ENCODE peak calls at places on chromosome 5, in seven cellular contexts. One of them, this sample, is unnamed.

GRCh38 chr5:82894754-82895153 is 182.4 kb downstream of the TMEM167A start:
- DNase-seq in neural progenitor cell: no peak
- DNase-seq in SK-N-SH: peak
- DNase-seq in GM23338: no peak
- DNase-seq in PC-3: no peak
- DNase-seq in HCT116: no peak
- DNase-seq in OCI-LY7: no peak
- DNase-seq in this sample: no peak

GRCh38 chr5:151063136-151063544 is 17.7 kb downstream of the TNIP1 start:
- DNase-seq in neural progenitor cell: no peak
- DNase-seq in SK-N-SH: no peak
- DNase-seq in GM23338: no peak
- DNase-seq in PC-3: peak
- DNase-seq in HCT116: no peak
- DNase-seq in OCI-LY7: no peak
- DNase-seq in this sample: no peak

GRCh38 chr5:92421937-92422336 is 1038.8 kb upstream of the ARRDC3 start:
- DNase-seq in neural progenitor cell: peak
- DNase-seq in SK-N-SH: no peak
- DNase-seq in GM23338: peak
- DNase-seq in PC-3: peak
- DNase-seq in HCT116: peak
- DNase-seq in OCI-LY7: peak
- DNase-seq in this sample: no peak

GRCh38 chr5:149175346-149176113 is 34.2 kb downstream of the ABLIM3 start:
- DNase-seq in neural progenitor cell: no peak
- DNase-seq in SK-N-SH: no peak
- DNase-seq in GM23338: no peak
- DNase-seq in PC-3: no peak
- DNase-seq in HCT116: no peak
- DNase-seq in OCI-LY7: no peak
- DNase-seq in this sample: no peak

GRCh38 chr5:122311400-122311887 is 593 bp upstream of the SNCAIP start:
- DNase-seq in neural progenitor cell: no peak
- DNase-seq in SK-N-SH: no peak
- DNase-seq in GM23338: peak
- DNase-seq in PC-3: no peak
- DNase-seq in HCT116: no peak
- DNase-seq in OCI-LY7: no peak
- DNase-seq in this sample: no peak

GRCh38 chr5:95850391-95850894 is 27.9 kb upstream of the GLRX start:
- DNase-seq in neural progenitor cell: no peak
- DNase-seq in SK-N-SH: no peak
- DNase-seq in GM23338: no peak
- DNase-seq in PC-3: no peak
- DNase-seq in HCT116: no peak
- DNase-seq in OCI-LY7: no peak
- DNase-seq in this sample: no peak

GRCh38 chr5:145588113-145588512 is 247.0 kb downstream of the PRELID2 start:
- DNase-seq in neural progenitor cell: no peak
- DNase-seq in SK-N-SH: no peak
- DNase-seq in GM23338: no peak
- DNase-seq in PC-3: no peak
- DNase-seq in HCT116: no peak
- DNase-seq in OCI-LY7: no peak
- DNase-seq in this sample: no peak

GRCh38 chr5:179131321-179131835 is 71.2 kb downstream of the ZNF354C start:
- DNase-seq in neural progenitor cell: no peak
- DNase-seq in SK-N-SH: no peak
- DNase-seq in GM23338: no peak
- DNase-seq in PC-3: no peak
- DNase-seq in HCT116: no peak
- DNase-seq in OCI-LY7: no peak
- DNase-seq in this sample: no peak

GRCh38 chr5:38167562-38167996 is 90.8 kb upstream of the EGFLAM start:
- DNase-seq in neural progenitor cell: no peak
- DNase-seq in SK-N-SH: no peak
- DNase-seq in GM23338: peak
- DNase-seq in PC-3: no peak
- DNase-seq in HCT116: no peak
- DNase-seq in OCI-LY7: no peak
- DNase-seq in this sample: no peak

GRCh38 chr5:127080001-127080478 is 6.7 kb upstream of the C5orf63 start:
- DNase-seq in neural progenitor cell: peak
- DNase-seq in SK-N-SH: no peak
- DNase-seq in GM23338: peak
- DNase-seq in PC-3: no peak
- DNase-seq in HCT116: no peak
- DNase-seq in OCI-LY7: no peak
- DNase-seq in this sample: no peak

GRCh38 chr5:5293029-5293428 is 129.4 kb upstream of the ICE1 start:
- DNase-seq in neural progenitor cell: no peak
- DNase-seq in SK-N-SH: no peak
- DNase-seq in GM23338: peak
- DNase-seq in PC-3: no peak
- DNase-seq in HCT116: no peak
- DNase-seq in OCI-LY7: no peak
- DNase-seq in this sample: no peak

GRCh38 chr5:114449836-114450515 is 88.1 kb downstream of the KCNN2 start:
- DNase-seq in neural progenitor cell: peak
- DNase-seq in SK-N-SH: peak
- DNase-seq in GM23338: peak
- DNase-seq in PC-3: peak
- DNase-seq in HCT116: peak
- DNase-seq in OCI-LY7: peak
- DNase-seq in this sample: peak

GRCh38 chr5:165405340-165405739 is 1899.9 kb downstream of the MAT2B start:
- DNase-seq in neural progenitor cell: no peak
- DNase-seq in SK-N-SH: no peak
- DNase-seq in GM23338: no peak
- DNase-seq in PC-3: no peak
- DNase-seq in HCT116: no peak
- DNase-seq in OCI-LY7: no peak
- DNase-seq in this sample: no peak

GRCh38 chr5:89582768-89583339 is 699.9 kb upstream of the MEF2C start:
- DNase-seq in neural progenitor cell: no peak
- DNase-seq in SK-N-SH: no peak
- DNase-seq in GM23338: no peak
- DNase-seq in PC-3: peak
- DNase-seq in HCT116: no peak
- DNase-seq in OCI-LY7: no peak
- DNase-seq in this sample: peak

GRCh38 chr5:53429706-53430105 is 50.7 kb upstream of the FST start:
- DNase-seq in neural progenitor cell: no peak
- DNase-seq in SK-N-SH: no peak
- DNase-seq in GM23338: no peak
- DNase-seq in PC-3: peak
- DNase-seq in HCT116: no peak
- DNase-seq in OCI-LY7: no peak
- DNase-seq in this sample: no peak

GRCh38 chr5:66324357-66324756 is 180.3 kb downstream of the SREK1 start:
- DNase-seq in neural progenitor cell: no peak
- DNase-seq in SK-N-SH: no peak
- DNase-seq in GM23338: no peak
- DNase-seq in PC-3: no peak
- DNase-seq in HCT116: no peak
- DNase-seq in OCI-LY7: no peak
- DNase-seq in this sample: no peak

GRCh38 chr5:149838881-149839739 is 105.5 kb downstream of the PDE6A start:
- DNase-seq in neural progenitor cell: no peak
- DNase-seq in SK-N-SH: no peak
- DNase-seq in GM23338: no peak
- DNase-seq in PC-3: peak
- DNase-seq in HCT116: peak
- DNase-seq in OCI-LY7: no peak
- DNase-seq in this sample: no peak

GRCh38 chr5:153880094-153880493 is 158.6 kb downstream of the FAM114A2 start:
- DNase-seq in neural progenitor cell: no peak
- DNase-seq in SK-N-SH: no peak
- DNase-seq in GM23338: no peak
- DNase-seq in PC-3: no peak
- DNase-seq in HCT116: no peak
- DNase-seq in OCI-LY7: no peak
- DNase-seq in this sample: no peak

GRCh38 chr5:134139377-134139851 is 24.9 kb downstream of the TCF7 start:
- DNase-seq in neural progenitor cell: no peak
- DNase-seq in SK-N-SH: no peak
- DNase-seq in GM23338: no peak
- DNase-seq in PC-3: no peak
- DNase-seq in HCT116: no peak
- DNase-seq in OCI-LY7: no peak
- DNase-seq in this sample: no peak

GRCh38 chr5:76791461-76791860 is 27.4 kb upstream of the F2RL1 start:
- DNase-seq in neural progenitor cell: no peak
- DNase-seq in SK-N-SH: no peak
- DNase-seq in GM23338: no peak
- DNase-seq in PC-3: no peak
- DNase-seq in HCT116: no peak
- DNase-seq in OCI-LY7: no peak
- DNase-seq in this sample: no peak

GRCh38 chr5:35990524-35990923 is 666 bp downstream of the UGT3A1 start:
- DNase-seq in neural progenitor cell: peak
- DNase-seq in SK-N-SH: no peak
- DNase-seq in GM23338: peak
- DNase-seq in PC-3: no peak
- DNase-seq in HCT116: no peak
- DNase-seq in OCI-LY7: no peak
- DNase-seq in this sample: no peak

GRCh38 chr5:176732306-176732705 is 78.1 kb upstream of the UNC5A start:
- DNase-seq in neural progenitor cell: no peak
- DNase-seq in SK-N-SH: no peak
- DNase-seq in GM23338: no peak
- DNase-seq in PC-3: no peak
- DNase-seq in HCT116: no peak
- DNase-seq in OCI-LY7: no peak
- DNase-seq in this sample: no peak
- TF ChIP-seq CTCF in neural progenitor cell: no peak
- TF ChIP-seq CTCF in SK-N-SH: no peak
- TF ChIP-seq CTCF in GM23338: no peak
- TF ChIP-seq CTCF in PC-3: no peak
- TF ChIP-seq CTCF in HCT116: no peak
- TF ChIP-seq CTCF in OCI-LY7: no peak
- TF ChIP-seq CTCF in this sample: no peak

DNA sequence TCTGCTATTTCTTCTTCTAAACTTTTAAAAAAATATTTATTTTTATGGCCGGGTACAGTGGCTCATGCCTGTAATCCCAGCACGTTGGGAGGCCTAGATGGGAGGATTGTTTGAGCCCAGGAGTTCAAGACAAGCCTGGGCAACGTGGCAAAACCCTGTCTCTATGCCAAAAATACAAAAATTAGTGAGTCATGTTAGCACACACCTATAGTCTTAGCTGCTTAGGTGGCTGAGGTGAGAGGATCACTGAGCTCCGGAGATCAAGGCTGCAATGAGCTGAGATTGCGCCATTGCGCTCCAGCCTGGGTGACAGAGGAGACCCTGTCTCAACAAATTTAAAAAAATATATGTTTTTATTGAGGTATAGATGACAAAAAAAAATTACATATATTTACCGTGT is 5.6 kb downstream of the AP3S1 start:
- DNase-seq in neural progenitor cell: no peak
- DNase-seq in SK-N-SH: no peak
- DNase-seq in GM23338: no peak
- DNase-seq in PC-3: no peak
- DNase-seq in HCT116: peak
- DNase-seq in OCI-LY7: no peak
- DNase-seq in this sample: no peak
- H3K4me2 ChIP-seq in neural progenitor cell: no peak
- H3K4me2 ChIP-seq in SK-N-SH: no peak
- H3K4me2 ChIP-seq in GM23338: no peak
- H3K4me2 ChIP-seq in PC-3: no peak
- H3K4me2 ChIP-seq in HCT116: peak
- H3K4me2 ChIP-seq in OCI-LY7: no peak
- H3K4me2 ChIP-seq in this sample: no peak

GRCh38 chr5:125106881-125107280 is 360.4 kb upstream of the ZNF608 start:
- DNase-seq in neural progenitor cell: no peak
- DNase-seq in SK-N-SH: no peak
- DNase-seq in GM23338: no peak
- DNase-seq in PC-3: no peak
- DNase-seq in HCT116: no peak
- DNase-seq in OCI-LY7: no peak
- DNase-seq in this sample: no peak

GRCh38 chr5:125103459-125103858 is 357.0 kb upstream of the ZNF608 start:
- DNase-seq in neural progenitor cell: no peak
- DNase-seq in SK-N-SH: no peak
- DNase-seq in GM23338: no peak
- DNase-seq in PC-3: no peak
- DNase-seq in HCT116: no peak
- DNase-seq in OCI-LY7: no peak
- DNase-seq in this sample: no peak

GRCh38 chr5:125113328-125113727 is 366.9 kb upstream of the ZNF608 start:
- DNase-seq in neural progenitor cell: no peak
- DNase-seq in SK-N-SH: no peak
- DNase-seq in GM23338: no peak
- DNase-seq in PC-3: no peak
- DNase-seq in HCT116: no peak
- DNase-seq in OCI-LY7: peak
- DNase-seq in this sample: peak

GRCh38 chr5:125112196-125112595 is 365.8 kb upstream of the ZNF608 start:
- DNase-seq in neural progenitor cell: no peak
- DNase-seq in SK-N-SH: no peak
- DNase-seq in GM23338: no peak
- DNase-seq in PC-3: peak
- DNase-seq in HCT116: no peak
- DNase-seq in OCI-LY7: no peak
- DNase-seq in this sample: no peak

GRCh38 chr5:125109293-125109692 is 362.9 kb upstream of the ZNF608 start:
- DNase-seq in neural progenitor cell: no peak
- DNase-seq in SK-N-SH: no peak
- DNase-seq in GM23338: no peak
- DNase-seq in PC-3: no peak
- DNase-seq in HCT116: no peak
- DNase-seq in OCI-LY7: no peak
- DNase-seq in this sample: no peak
- TF ChIP-seq EZH2phosphoT487 in neural progenitor cell: no peak
- TF ChIP-seq EZH2phosphoT487 in SK-N-SH: no peak
- TF ChIP-seq EZH2phosphoT487 in GM23338: no peak
- TF ChIP-seq EZH2phosphoT487 in PC-3: no peak
- TF ChIP-seq EZH2phosphoT487 in HCT116: no peak
- TF ChIP-seq EZH2phosphoT487 in OCI-LY7: no peak
- TF ChIP-seq EZH2phosphoT487 in this sample: no peak

GRCh38 chr5:50320131-50320749 is 120.8 kb downstream of the EMB start:
- DNase-seq in neural progenitor cell: no peak
- DNase-seq in SK-N-SH: no peak
- DNase-seq in GM23338: no peak
- DNase-seq in PC-3: peak
- DNase-seq in HCT116: peak
- DNase-seq in OCI-LY7: peak
- DNase-seq in this sample: no peak
- TF ChIP-seq CTCF in neural progenitor cell: no peak
- TF ChIP-seq CTCF in SK-N-SH: peak
- TF ChIP-seq CTCF in GM23338: no peak
- TF ChIP-seq CTCF in PC-3: peak
- TF ChIP-seq CTCF in HCT116: no peak
- TF ChIP-seq CTCF in OCI-LY7: peak
- TF ChIP-seq CTCF in this sample: peak

GRCh38 chr5:173455599-173455957 is 127.4 kb upstream of the STC2 start:
- DNase-seq in neural progenitor cell: no peak
- DNase-seq in SK-N-SH: no peak
- DNase-seq in GM23338: no peak
- DNase-seq in PC-3: no peak
- DNase-seq in HCT116: no peak
- DNase-seq in OCI-LY7: no peak
- DNase-seq in this sample: no peak
- H3K4me2 ChIP-seq in neural progenitor cell: no peak
- H3K4me2 ChIP-seq in SK-N-SH: no peak
- H3K4me2 ChIP-seq in GM23338: no peak
- H3K4me2 ChIP-seq in PC-3: peak
- H3K4me2 ChIP-seq in HCT116: peak
- H3K4me2 ChIP-seq in OCI-LY7: no peak
- H3K4me2 ChIP-seq in this sample: no peak